ENCODE peak calls at places on chromosomes 6 and 20, in five cellular contexts. One of them, this sample, is unnamed.

GRCh38 chr6:159874475-159874874 is 16.3 kb upstream of the MAS1 start:
- DNase-seq in A549: no peak
- DNase-seq in endothelial cell of umbilical vein: no peak
- DNase-seq in HCT116: no peak
- DNase-seq in K562: no peak
- DNase-seq in this sample: no peak

GRCh38 chr6:6749791-6750434 is 161.4 kb downstream of the LY86 start:
- DNase-seq in HCT116: peak
- DNase-seq in K562: peak
- DNase-seq in endothelial cell of umbilical vein: peak
- DNase-seq in A549: peak
- DNase-seq in this sample: peak

GRCh38 chr6:73085362-73085975 is 139.8 kb downstream of the KHDC1L start:
- DNase-seq in K562: no peak
- DNase-seq in HCT116: no peak
- DNase-seq in endothelial cell of umbilical vein: no peak
- DNase-seq in A549: no peak
- DNase-seq in this sample: no peak

GRCh38 chr6:44630125-44631028 is 242.9 kb downstream of the CDC5L start:
- DNase-seq in HCT116: peak
- DNase-seq in endothelial cell of umbilical vein: peak
- DNase-seq in A549: peak
- DNase-seq in K562: peak
- DNase-seq in this sample: peak

GRCh38 chr20:14845199-14846160 is 508.1 kb upstream of the FLRT3 start:
- DNase-seq in K562: no peak
- DNase-seq in endothelial cell of umbilical vein: no peak
- DNase-seq in HCT116: no peak
- DNase-seq in A549: peak
- DNase-seq in this sample: no peak

GRCh38 chr20:33177866-33178265 is 9.9 kb downstream of the BPIFA2 start:
- DNase-seq in HCT116: no peak
- DNase-seq in A549: no peak
- DNase-seq in endothelial cell of umbilical vein: no peak
- DNase-seq in K562: no peak
- DNase-seq in this sample: no peak

GRCh38 chr6:70166088-70166958 is 136.6 kb downstream of the COL9A1 start:
- DNase-seq in K562: peak
- DNase-seq in HCT116: peak
- DNase-seq in endothelial cell of umbilical vein: peak
- DNase-seq in A549: peak
- DNase-seq in this sample: peak

GRCh38 chr20:40563296-40563950 is 125.6 kb downstream of the MAFB start:
- DNase-seq in HCT116: peak
- DNase-seq in endothelial cell of umbilical vein: peak
- DNase-seq in K562: peak
- DNase-seq in A549: peak
- DNase-seq in this sample: no peak

GRCh38 chr6:168388641-168389633 is 52.0 kb upstream of the SMOC2 start:
- DNase-seq in endothelial cell of umbilical vein: no peak
- DNase-seq in A549: no peak
- DNase-seq in HCT116: no peak
- DNase-seq in K562: no peak
- DNase-seq in this sample: no peak

GRCh38 chr6:34922177-34922663 is 33.2 kb downstream of the ANKS1A start:
- DNase-seq in A549: no peak
- DNase-seq in K562: no peak
- DNase-seq in endothelial cell of umbilical vein: peak
- DNase-seq in HCT116: no peak
- DNase-seq in this sample: peak

GRCh38 chr6:129604321-129604720 is 105.7 kb downstream of the ARHGAP18 start:
- DNase-seq in HCT116: no peak
- DNase-seq in K562: no peak
- DNase-seq in endothelial cell of umbilical vein: no peak
- DNase-seq in A549: no peak
- DNase-seq in this sample: no peak

GRCh38 chr20:24781061-24781980 is 167.7 kb upstream of the CST7 start:
- DNase-seq in K562: peak
- DNase-seq in HCT116: no peak
- DNase-seq in A549: peak
- DNase-seq in endothelial cell of umbilical vein: no peak
- DNase-seq in this sample: peak

GRCh38 chr6:121333196-121333595 is 1.1 kb downstream of the TBC1D32 start:
- DNase-seq in K562: peak
- DNase-seq in HCT116: no peak
- DNase-seq in endothelial cell of umbilical vein: no peak
- DNase-seq in A549: no peak
- DNase-seq in this sample: peak

GRCh38 chr6:113855500-113856010 is 1.6 kb upstream of the MARCKS start:
- DNase-seq in HCT116: no peak
- DNase-seq in K562: no peak
- DNase-seq in endothelial cell of umbilical vein: peak
- DNase-seq in A549: peak
- DNase-seq in this sample: peak

GRCh38 chr20:49956689-49957443 is 20.7 kb downstream of the RNF114 start:
- DNase-seq in A549: no peak
- DNase-seq in K562: no peak
- DNase-seq in endothelial cell of umbilical vein: no peak
- DNase-seq in HCT116: no peak
- DNase-seq in this sample: peak

GRCh38 chr6:163148781-163149534 is 265.6 kb upstream of the QKI start:
- DNase-seq in HCT116: no peak
- DNase-seq in endothelial cell of umbilical vein: no peak
- DNase-seq in K562: no peak
- DNase-seq in A549: no peak
- DNase-seq in this sample: no peak

GRCh38 chr20:51377132-51377531 is 165.4 kb downstream of the NFATC2 start:
- DNase-seq in HCT116: no peak
- DNase-seq in K562: no peak
- DNase-seq in A549: no peak
- DNase-seq in endothelial cell of umbilical vein: no peak
- DNase-seq in this sample: no peak

GRCh38 chr20:54361485-54361884 is 113.9 kb upstream of the DOK5 start:
- DNase-seq in A549: no peak
- DNase-seq in HCT116: no peak
- DNase-seq in K562: no peak
- DNase-seq in endothelial cell of umbilical vein: no peak
- DNase-seq in this sample: no peak

GRCh38 chr6:35392773-35393672 is 50.7 kb downstream of the PPARD start:
- DNase-seq in endothelial cell of umbilical vein: no peak
- DNase-seq in K562: peak
- DNase-seq in A549: no peak
- DNase-seq in HCT116: no peak
- DNase-seq in this sample: no peak

GRCh38 chr20:11814276-11814675 is 103.4 kb upstream of the BTBD3 start:
- DNase-seq in HCT116: no peak
- DNase-seq in A549: no peak
- DNase-seq in endothelial cell of umbilical vein: no peak
- DNase-seq in K562: no peak
- DNase-seq in this sample: no peak

GRCh38 chr20:51985753-51986152 is 183.4 kb upstream of the SALL4 start:
- DNase-seq in HCT116: no peak
- DNase-seq in K562: no peak
- DNase-seq in endothelial cell of umbilical vein: no peak
- DNase-seq in A549: no peak
- DNase-seq in this sample: no peak

GRCh38 chr20:6582449-6582848 is 185.0 kb upstream of the BMP2 start:
- DNase-seq in HCT116: no peak
- DNase-seq in K562: no peak
- DNase-seq in A549: no peak
- DNase-seq in endothelial cell of umbilical vein: peak
- DNase-seq in this sample: peak

GRCh38 chr6:80094017-80094416 is 12.5 kb upstream of the BCKDHB start:
- DNase-seq in A549: peak
- DNase-seq in endothelial cell of umbilical vein: peak
- DNase-seq in K562: peak
- DNase-seq in HCT116: peak
- DNase-seq in this sample: peak

GRCh38 chr6:99514089-99514488 is 1.1 kb downstream of the USP45 start:
- DNase-seq in endothelial cell of umbilical vein: peak
- DNase-seq in A549: no peak
- DNase-seq in K562: peak
- DNase-seq in HCT116: no peak
- DNase-seq in this sample: peak

GRCh38 chr6:126033696-126034095 is 47.4 kb downstream of the TRMT11 start:
- DNase-seq in HCT116: no peak
- DNase-seq in A549: peak
- DNase-seq in endothelial cell of umbilical vein: peak
- DNase-seq in K562: peak
- DNase-seq in this sample: peak

GRCh38 chr6:39853604-39854003 is 61.4 kb downstream of the DAAM2 start:
- DNase-seq in endothelial cell of umbilical vein: no peak
- DNase-seq in HCT116: no peak
- DNase-seq in A549: no peak
- DNase-seq in K562: no peak
- DNase-seq in this sample: no peak

GRCh38 chr6:27547157-27548075 is 74.5 kb upstream of the ZNF184 start:
- DNase-seq in endothelial cell of umbilical vein: peak
- DNase-seq in K562: peak
- DNase-seq in A549: no peak
- DNase-seq in HCT116: peak
- DNase-seq in this sample: peak

GRCh38 chr6:56852611-56853010 is 102.3 kb upstream of the BEND6 start:
- DNase-seq in K562: no peak
- DNase-seq in endothelial cell of umbilical vein: no peak
- DNase-seq in A549: no peak
- DNase-seq in HCT116: no peak
- DNase-seq in this sample: no peak
- H3K4me3 ChIP-seq in K562: no peak
- H3K4me3 ChIP-seq in endothelial cell of umbilical vein: no peak
- H3K4me3 ChIP-seq in A549: no peak
- H3K4me3 ChIP-seq in HCT116: no peak
- H3K4me3 ChIP-seq in this sample: no peak

GRCh38 chr6:84018453-84019061 is 15.0 kb upstream of the MRAP2 start:
- DNase-seq in endothelial cell of umbilical vein: no peak
- DNase-seq in HCT116: peak
- DNase-seq in A549: no peak
- DNase-seq in K562: no peak
- DNase-seq in this sample: no peak
- TF ChIP-seq MAX in endothelial cell of umbilical vein: no peak
- TF ChIP-seq MAX in HCT116: peak
- TF ChIP-seq MAX in A549: no peak
- TF ChIP-seq MAX in K562: no peak
- TF ChIP-seq MAX in this sample: no peak

GRCh38 chr6:52285174-52286068 is 879 bp upstream of the MCM3 start:
- DNase-seq in K562: peak
- DNase-seq in HCT116: no peak
- DNase-seq in endothelial cell of umbilical vein: no peak
- DNase-seq in A549: no peak
- DNase-seq in this sample: peak
- TF ChIP-seq POLR2A in K562: no peak
- TF ChIP-seq POLR2A in HCT116: no peak
- TF ChIP-seq POLR2A in endothelial cell of umbilical vein: no peak
- TF ChIP-seq POLR2A in A549: no peak
- TF ChIP-seq POLR2A in this sample: no peak

GRCh38 chr20:62239278-62239879 is 1.1 kb downstream of the OSBPL2 start:
- DNase-seq in K562: no peak
- DNase-seq in HCT116: no peak
- DNase-seq in endothelial cell of umbilical vein: no peak
- DNase-seq in A549: no peak
- DNase-seq in this sample: no peak

GRCh38 chr20:62236674-62236996 is 1.7 kb upstream of the OSBPL2 start:
- DNase-seq in endothelial cell of umbilical vein: no peak
- DNase-seq in HCT116: no peak
- DNase-seq in A549: no peak
- DNase-seq in K562: no peak
- DNase-seq in this sample: no peak

GRCh38 chr20:62236997-62237771 is 1.1 kb upstream of the OSBPL2 start:
- DNase-seq in endothelial cell of umbilical vein: no peak
- DNase-seq in K562: no peak
- DNase-seq in A549: no peak
- DNase-seq in HCT116: no peak
- DNase-seq in this sample: no peak

GRCh38 chr20:62238569-62239277 is 402 bp downstream of the OSBPL2 start:
- DNase-seq in HCT116: no peak
- DNase-seq in K562: peak
- DNase-seq in A549: no peak
- DNase-seq in endothelial cell of umbilical vein: peak
- DNase-seq in this sample: no peak

GRCh38 chr20:62237772-62238568 is at the start of gene OSBPL2:
- DNase-seq in HCT116: peak
- DNase-seq in endothelial cell of umbilical vein: peak
- DNase-seq in K562: peak
- DNase-seq in A549: peak
- DNase-seq in this sample: peak
- H3K4me3 ChIP-seq in HCT116: peak
- H3K4me3 ChIP-seq in endothelial cell of umbilical vein: no peak
- H3K4me3 ChIP-seq in K562: peak
- H3K4me3 ChIP-seq in A549: peak
- H3K4me3 ChIP-seq in this sample: peak

GRCh38 chr6:127606131-127606562 is 29.2 kb downstream of the C6orf58 start:
- DNase-seq in HCT116: peak
- DNase-seq in A549: peak
- DNase-seq in K562: no peak
- DNase-seq in endothelial cell of umbilical vein: peak
- DNase-seq in this sample: peak
- TF ChIP-seq MAX in HCT116: no peak
- TF ChIP-seq MAX in A549: no peak
- TF ChIP-seq MAX in K562: no peak
- TF ChIP-seq MAX in endothelial cell of umbilical vein: no peak
- TF ChIP-seq MAX in this sample: no peak

This sample was measured in NB4.